ENCODE peak calls at places on chromosomes 7 and 10, in eight cellular contexts. P is dorsolateral prefrontal cortex, F is coronary artery, O is Panc1, G is cardiac fibroblast, E is PC-3, H is lung, X is heart right ventricle. M is an unnamed sample.

GRCh38 chr10:12699756-12700556 is 301.6 kb downstream of the CCDC3 start:
- DNase-seq in P (no peak), F (no peak), O (no peak), G (no peak), E (no peak), H (no peak), X (no peak), M (no peak)

GRCh38 chr10:89355373-89355772 is 22.5 kb upstream of the IFIT1B start:
- DNase-seq in P (no peak), F (no peak), O (no peak), G (peak; percentile 45), E (peak; percentile 38), H (no peak), X (no peak), M (no peak)

GRCh38 chr10:102065561-102066420 is 642 bp downstream of the HPS6 start:
- DNase-seq in P (no peak), F (no peak), O (no peak), G (peak; percentile 32), E (no peak), H (no peak), X (peak; percentile 55), M (no peak)

GRCh38 chr10:130027716-130028464 is 63.8 kb upstream of the EBF3 start:
- DNase-seq in P (no peak), F (no peak), O (no peak), G (no peak), E (peak; percentile 6), H (no peak), X (no peak), M (no peak)

GRCh38 chr10:70459771-70460490 is 18.4 kb upstream of the NODAL start:
- DNase-seq in P (no peak), F (no peak), O (no peak), G (no peak), E (no peak), H (no peak), X (no peak), M (no peak)

GRCh38 chr7:127667017-127667670 is 15.2 kb downstream of the SND1 start:
- DNase-seq in P (no peak), F (no peak), O (peak; percentile 82), G (peak; percentile 39), E (peak; percentile 88), H (no peak), X (no peak), M (no peak)

GRCh38 chr10:112761256-112761655 is 188.8 kb upstream of the TCF7L2 start:
- DNase-seq in P (no peak), F (no peak), O (no peak), G (no peak), E (no peak), H (no peak), X (no peak), M (no peak)

GRCh38 chr10:13771992-13772391 is 185.2 kb downstream of the PRPF18 start:
- DNase-seq in P (no peak), F (no peak), O (no peak), G (no peak), E (no peak), H (no peak), X (no peak), M (no peak)

GRCh38 chr10:65675236-65675635 is 1250.6 kb upstream of the LRRTM3 start:
- DNase-seq in P (no peak), F (no peak), O (no peak), G (no peak), E (no peak), H (no peak), X (no peak), M (no peak)

GRCh38 chr7:157018997-157019591 is 8.6 kb upstream of the MNX1 start:
- DNase-seq in P (no peak), F (no peak), O (no peak), G (no peak), E (no peak), H (no peak), X (no peak), M (no peak)

GRCh38 chr10:122852261-122852660 is 6.6 kb upstream of the CUZD1 start:
- DNase-seq in P (no peak), F (no peak), O (no peak), G (no peak), E (peak; percentile 75), H (no peak), X (no peak), M (no peak)

GRCh38 chr10:95697429-95697828 is 3.7 kb upstream of the TCTN3 start:
- DNase-seq in P (no peak), F (no peak), O (no peak), G (no peak), E (no peak), H (no peak), X (no peak), M (no peak)

GRCh38 chr7:1664711-1665591 is 5.1 kb upstream of the ELFN1 start:
- DNase-seq in P (peak; percentile 50), F (peak; percentile 57), O (no peak), G (peak; percentile 64), E (peak; percentile 46), H (no peak), X (peak; percentile 71), M (no peak)

GRCh38 chr7:42342381-42342780 is 105.4 kb upstream of the GLI3 start:
- DNase-seq in P (no peak), F (no peak), O (no peak), G (no peak), E (no peak), H (no peak), X (no peak), M (no peak)

GRCh38 chr10:113178771-113179170 is 228.7 kb downstream of the TCF7L2 start:
- DNase-seq in P (no peak), F (no peak), O (no peak), G (no peak), E (no peak), H (no peak), X (no peak), M (no peak)

GRCh38 chr10:58943960-58944359 is 232.5 kb upstream of the PHYHIPL start:
- DNase-seq in P (no peak), F (no peak), O (no peak), G (no peak), E (no peak), H (no peak), X (no peak), M (no peak)

GRCh38 chr10:30063098-30063497 is 3.7 kb upstream of the JCAD start:
- DNase-seq in P (no peak), F (no peak), O (no peak), G (peak; percentile 79), E (peak; percentile 27), H (no peak), X (no peak), M (no peak)

GRCh38 chr10:119516381-119517234 is 25.9 kb downstream of the RGS10 start:
- DNase-seq in P (no peak), F (no peak), O (no peak), G (no peak), E (peak; percentile 59), H (peak; percentile 36), X (no peak), M (peak; percentile 32)
- H3K4me3 ChIP-seq in P (no peak overlapping the region), F (no peak overlapping the region), O (no peak overlapping the region), G (no peak overlapping the region), E (no peak overlapping the region), H (no peak overlapping the region), X (no peak overlapping the region), M (peak overlapping the region; percentile 36)

DNA sequence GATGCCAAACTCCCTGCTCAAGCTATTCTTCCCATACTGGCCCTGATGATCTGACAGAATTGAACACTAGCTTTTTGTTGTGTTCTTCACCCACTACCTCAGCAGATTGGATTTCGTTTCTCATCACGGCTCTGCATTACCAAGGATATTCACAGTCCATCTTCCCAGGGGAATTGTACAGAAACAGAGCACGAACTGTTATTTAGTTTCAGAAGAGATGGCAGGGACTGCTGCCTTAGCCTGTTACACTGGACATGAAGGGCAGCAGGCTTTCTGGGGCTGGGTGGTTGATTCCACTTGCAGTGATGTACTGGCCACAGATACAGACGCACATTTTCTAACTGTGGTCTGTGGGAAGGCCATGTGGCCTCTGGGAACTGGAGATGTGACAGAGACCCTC is 82.0 kb downstream of the RNF216 start:
- DNase-seq in P (peak; percentile 44), F (no peak), O (no peak), G (no peak), E (no peak), H (no peak), X (no peak), M (no peak)
- H3K4me3 ChIP-seq in P (no peak overlapping the region), F (no peak overlapping the region), O (no peak overlapping the region), G (no peak overlapping the region), E (no peak overlapping the region), H (no peak overlapping the region), X (no peak overlapping the region), M (no peak overlapping the region)

GRCh38 chr10:125022671-125023070 is 80.7 kb downstream of the ZRANB1 start:
- DNase-seq in P (no peak), F (no peak), O (no peak), G (no peak), E (no peak), H (no peak), X (no peak), M (no peak)
- H3K4me3 ChIP-seq in P (no peak overlapping the region), F (no peak overlapping the region), O (no peak overlapping the region), G (no peak overlapping the region), E (no peak overlapping the region), H (no peak overlapping the region), X (no peak overlapping the region), M (no peak overlapping the region)

GRCh38 chr10:72328045-72328828 is 26.5 kb downstream of the DNAJB12 start:
- DNase-seq in P (peak; percentile 78), F (peak; percentile 85), O (peak; percentile 68), G (peak; percentile 83), E (peak; percentile 65), H (peak; percentile 69), X (peak; percentile 79), M (no peak)

GRCh38 chr10:72330059-72330426 is 24.7 kb downstream of the DNAJB12 start:
- DNase-seq in P (no peak), F (no peak), O (no peak), G (no peak), E (no peak), H (no peak), X (no peak), M (no peak)

GRCh38 chr10:72331575-72332422 is 22.9 kb downstream of the DNAJB12 start:
- DNase-seq in P (peak; percentile 91), F (peak; percentile 92), O (no peak), G (peak; percentile 96), E (peak; percentile 77), H (peak; percentile 92), X (peak; percentile 83), M (peak; percentile 91)

GRCh38 chr10:72328829-72329204 is 25.9 kb downstream of the DNAJB12 start:
- DNase-seq in P (no peak), F (no peak), O (no peak), G (no peak), E (no peak), H (no peak), X (no peak), M (no peak)

DNA sequence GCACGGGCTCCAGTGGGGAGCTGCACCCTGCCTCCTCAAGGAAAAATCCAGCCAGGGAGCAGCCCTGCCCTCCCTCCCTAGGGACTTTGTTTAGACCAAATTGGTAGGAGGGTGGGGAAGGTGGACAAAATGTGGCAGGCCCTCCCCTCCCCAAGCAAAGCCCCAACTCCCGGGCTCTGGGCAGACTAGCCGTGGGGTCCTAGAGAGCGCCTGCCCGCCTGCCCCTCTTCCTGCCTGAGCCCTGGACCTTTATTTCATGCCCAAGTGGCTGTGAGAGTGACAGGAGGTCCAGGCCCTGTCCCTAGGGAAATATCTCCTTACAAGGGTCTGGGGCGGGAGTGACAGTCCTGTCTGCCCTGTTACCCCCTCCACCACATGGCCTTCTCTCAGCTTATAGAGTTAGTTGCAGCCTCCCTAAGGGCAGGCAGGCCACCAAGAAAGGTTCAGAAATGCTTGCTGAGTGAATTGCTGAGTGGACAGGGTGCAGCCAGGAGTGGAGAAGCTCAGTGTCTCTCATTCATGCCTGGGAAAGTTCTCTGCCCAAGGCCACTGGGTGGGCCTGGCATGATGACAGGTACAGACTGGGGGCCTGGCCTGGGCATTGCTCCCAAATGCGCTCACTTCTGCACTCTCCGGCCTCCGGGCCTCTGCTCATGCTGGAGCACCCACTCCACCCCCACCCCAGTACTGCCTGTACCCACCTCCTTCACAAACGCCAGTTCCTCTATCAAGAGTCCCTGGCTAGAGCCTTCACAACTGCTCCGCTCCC is 25.2 kb downstream of the DNAJB12 start:
- DNase-seq in P (no peak), F (no peak), O (no peak), G (no peak), E (no peak), H (no peak), X (no peak), M (no peak)
- H3K4me3 ChIP-seq in P (no peak overlapping the region), F (no peak overlapping the region), O (no peak overlapping the region), G (no peak overlapping the region), E (no peak overlapping the region), H (no peak overlapping the region), X (no peak overlapping the region), M (no peak overlapping the region)

M was measured in effector memory CD4-positive, alpha-beta T cell.